ENCODE peak calls at places on chromosomes 3 and 15, in four cellular contexts. G is naive thymus-derived CD4-positive, alpha-beta T cell; M is uterus; U is mesenchymal stem cell. O is an unnamed sample. For H3K36me3, the result is how much of the 10 kb centered on the place peaks cover.

GRCh38 chr3:193605876-193606275 is 12.9 kb downstream of the OPA1 start:
- DNase-seq in G (peak), M (peak), U (peak), O (no peak)

GRCh38 chr15:45612790-45613415 is 21.9 kb upstream of the SQOR start:
- DNase-seq in G (no peak), M (no peak), U (peak), O (no peak)

GRCh38 chr3:2485027-2485375 is 386.3 kb downstream of the CNTN4 start:
- DNase-seq in G (no peak), M (no peak), U (no peak), O (no peak)

GRCh38 chr3:164752814-164753213 is 325.5 kb downstream of the SI start:
- DNase-seq in G (no peak), M (no peak), U (no peak), O (no peak)

GRCh38 chr15:85667491-85668424 is 127.0 kb downstream of the KLHL25 start:
- DNase-seq in G (peak), M (peak), U (peak), O (peak)

GRCh38 chr3:187473778-187474406 is 105.7 kb downstream of the RTP4 start:
- DNase-seq in G (no peak), M (no peak), U (no peak), O (no peak)

GRCh38 chr3:190024912-190025311 is 95.8 kb downstream of the P3H2 start:
- DNase-seq in G (no peak), M (no peak), U (peak), O (no peak)

GRCh38 chr15:61335998-61336648 is 107.0 kb upstream of the RORA start:
- DNase-seq in G (no peak), M (no peak), U (no peak), O (no peak)

GRCh38 chr3:61578667-61579367 is 17.4 kb downstream of the PTPRG start:
- DNase-seq in G (no peak), M (no peak), U (no peak), O (no peak)

GRCh38 chr3:132399054-132399929 is 18.0 kb upstream of the DNAJC13 start:
- DNase-seq in G (peak), M (no peak), U (peak), O (peak)

GRCh38 chr3:51681453-51681852 is 10.4 kb downstream of the TEX264 start:
- DNase-seq in G (peak), M (no peak), U (no peak), O (peak)

GRCh38 chr3:138450704-138451424 is 16.4 kb downstream of the ESYT3 start:
- DNase-seq in G (no peak), M (peak), U (no peak), O (no peak)

GRCh38 chr3:37150621-37151020 is 23.8 kb downstream of the LRRFIP2 start:
- DNase-seq in G (no peak), M (no peak), U (no peak), O (no peak)

GRCh38 chr15:90600954-90601353 is 71.2 kb downstream of the CRTC3 start:
- DNase-seq in G (no peak), M (no peak), U (no peak), O (no peak)

GRCh38 chr3:13818919-13819318 is 61.0 kb downstream of the WNT7A start:
- DNase-seq in G (no peak), M (no peak), U (no peak), O (no peak)

GRCh38 chr3:188918086-188918485 is 253.7 kb upstream of the TPRG1 start:
- DNase-seq in G (no peak), M (no peak), U (no peak), O (no peak)

GRCh38 chr15:60179786-60180391 is 175.8 kb downstream of the FOXB1 start:
- DNase-seq in G (peak), M (no peak), U (peak), O (peak)

GRCh38 chr3:184361532-184361931 is at the start of the genes CLCN2 and POLR2H:
- DNase-seq in G (peak), M (peak), U (peak), O (peak)

GRCh38 chr15:81098884-81099601 is 35.0 kb upstream of the CFAP161 start:
- DNase-seq in G (peak), M (peak), U (no peak), O (no peak)

GRCh38 chr3:129576514-129577345 is 29.7 kb downstream of the PLXND1 start:
- DNase-seq in G (peak), M (no peak), U (peak), O (peak)

GRCh38 chr15:58597943-58598828 is 151.3 kb downstream of the ADAM10 start:
- DNase-seq in G (no peak), M (no peak), U (no peak), O (no peak)

GRCh38 chr15:61426466-61426865 is 197.4 kb upstream of the RORA start:
- DNase-seq in G (no peak), M (no peak), U (no peak), O (no peak)

GRCh38 chr3:50390523-50391177 is 31.3 kb upstream of the TMEM115 start:
- DNase-seq in G (no peak), M (no peak), U (no peak), O (peak)

GRCh38 chr3:32733631-32734229 is 48.7 kb downstream of the CNOT10 start:
- DNase-seq in G (peak), M (no peak), U (peak), O (no peak)

GRCh38 chr3:126109860-126110235 is 25.9 kb upstream of the SLC41A3 start:
- DNase-seq in G (no peak), M (no peak), U (no peak), O (peak)

GRCh38 chr15:84953136-84953535 is 28.5 kb upstream of the PDE8A start:
- DNase-seq in G (no peak), M (no peak), U (peak), O (no peak)

GRCh38 chr3:172536993-172537419 is 13.8 kb upstream of the TNFSF10 start:
- DNase-seq in G (peak), M (no peak), U (no peak), O (no peak)

GRCh38 chr15:60340207-60340921 is 57.4 kb downstream of the ANXA2 start:
- DNase-seq in G (no peak), M (no peak), U (no peak), O (no peak)

DNA sequence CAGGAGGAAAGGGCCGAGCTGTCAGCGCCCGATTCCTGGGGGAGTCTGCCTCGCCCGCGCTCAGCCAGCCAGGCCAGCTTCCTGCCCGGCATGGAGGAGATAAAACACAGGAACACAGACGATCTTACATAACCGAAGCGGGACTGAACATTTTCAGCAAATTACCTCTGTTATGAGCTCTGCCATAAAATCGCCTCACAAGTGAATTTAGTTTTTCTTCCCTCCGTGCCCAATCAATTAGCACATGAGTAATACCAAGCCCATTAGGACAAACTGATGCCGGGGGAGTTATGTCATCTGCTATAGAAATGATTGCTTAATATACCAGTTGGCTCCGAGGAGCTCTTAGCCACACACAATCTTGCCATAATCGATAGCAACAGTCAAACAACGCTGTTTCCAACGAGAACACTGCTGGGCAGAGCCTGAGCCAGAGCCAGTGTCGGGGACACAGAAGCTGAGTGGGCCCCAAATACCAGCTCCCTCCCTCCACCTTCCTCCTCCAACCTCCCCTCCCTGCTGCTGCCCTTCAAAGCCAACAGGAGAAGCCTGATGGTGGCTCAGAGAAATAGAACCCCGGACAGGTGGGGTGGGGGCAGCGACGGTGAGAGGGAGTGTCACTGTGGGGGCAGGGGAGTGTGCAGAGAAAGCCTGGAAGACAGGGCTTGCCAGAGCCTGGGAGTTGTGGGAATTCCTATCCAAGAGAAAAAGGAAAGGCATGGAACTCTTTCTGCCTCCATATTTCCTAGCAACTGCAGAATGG is 279.4 kb upstream of the TLE3 start:
- DNase-seq in G (no peak), M (peak), U (peak), O (no peak)
- H3K4me3 ChIP-seq in G (no peak), M (no peak), U (no peak), O (no peak)

GRCh38 chr3:141553055-141553454 is 66.2 kb downstream of the RASA2 start:
- DNase-seq in G (peak), M (no peak), U (no peak), O (no peak)
- H3K36me3 ChIP-seq in G (under half), M (under half), U (half or more), O (under half)

GRCh38 chr15:63339836-63340235 is 41.8 kb downstream of the CA12 start:
- DNase-seq in G (no peak), M (no peak), U (no peak), O (no peak)
- H3K4me3 ChIP-seq in G (no peak), M (no peak), U (no peak), O (no peak)

GRCh38 chr3:9685216-9686049 is 18.2 kb upstream of the CPNE9 start:
- DNase-seq in G (no peak), M (no peak), U (no peak), O (no peak)

GRCh38 chr3:9686050-9686384 is 17.6 kb upstream of the CPNE9 start:
- DNase-seq in G (no peak), M (no peak), U (no peak), O (no peak)

GRCh38 chr3:9688961-9689360 is 14.7 kb upstream of the CPNE9 start:
- DNase-seq in G (no peak), M (no peak), U (no peak), O (no peak)

GRCh38 chr3:9686703-9687102 is 16.9 kb upstream of the CPNE9 start:
- DNase-seq in G (no peak), M (no peak), U (no peak), O (no peak)

GRCh38 chr3:9687514-9687913 is 16.1 kb upstream of the CPNE9 start:
- DNase-seq in G (no peak), M (no peak), U (no peak), O (no peak)
- H3K36me3 ChIP-seq in G (half or more), M (under half), U (half or more), O (under half)

GRCh38 chr3:148975696-148976095 is 15.6 kb upstream of the GYG1 start:
- DNase-seq in G (no peak), M (no peak), U (no peak), O (no peak)

GRCh38 chr3:148974726-148975125 is 16.6 kb upstream of the GYG1 start:
- DNase-seq in G (no peak), M (no peak), U (no peak), O (no peak)

GRCh38 chr3:148970311-148970710 is 21.0 kb upstream of the GYG1 start:
- DNase-seq in G (no peak), M (no peak), U (no peak), O (no peak)

GRCh38 chr3:148971819-148972218 is 19.5 kb upstream of the GYG1 start:
- DNase-seq in G (no peak), M (peak), U (no peak), O (no peak)

GRCh38 chr3:148975277-148975676 is 16.1 kb upstream of the GYG1 start:
- DNase-seq in G (no peak), M (no peak), U (no peak), O (no peak)
- H3K4me3 ChIP-seq in G (no peak), M (no peak), U (no peak), O (no peak)

DNA sequence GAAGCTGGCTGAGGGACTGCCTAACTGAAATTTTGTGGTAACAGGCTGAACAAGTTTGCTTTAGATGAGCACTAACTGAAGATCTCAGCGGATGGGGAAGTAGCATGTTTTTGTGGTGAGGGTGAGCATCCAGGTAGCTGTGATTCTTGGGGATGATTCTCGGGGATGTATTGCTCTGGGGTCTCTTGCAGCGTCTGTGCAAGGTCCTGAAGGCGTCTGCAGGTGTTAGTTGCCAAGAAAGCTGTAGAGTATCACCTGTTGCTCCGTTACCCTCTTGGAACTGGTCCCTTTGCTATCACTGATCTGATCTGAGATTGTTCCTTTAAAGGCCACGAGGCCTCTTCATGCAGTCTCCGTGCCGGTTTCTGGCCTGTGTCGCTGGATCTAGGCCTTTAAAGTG is 6.0 kb downstream of the TMED3 start:
- DNase-seq in G (no peak), M (no peak), U (no peak), O (no peak)
- H3K36me3 ChIP-seq in G (under half), M (under half), U (half or more), O (under half)

GRCh38 chr3:24249523-24249922 is 245.1 kb downstream of the THRB start:
- DNase-seq in G (no peak), M (no peak), U (no peak), O (no peak)

GRCh38 chr3:24244491-24244890 is 250.2 kb downstream of the THRB start:
- DNase-seq in G (no peak), M (no peak), U (no peak), O (no peak)

GRCh38 chr3:24242012-24242698 is 252.5 kb downstream of the THRB start:
- DNase-seq in G (no peak), M (no peak), U (peak), O (no peak)

GRCh38 chr3:24240306-24240705 is 254.3 kb downstream of the THRB start:
- DNase-seq in G (no peak), M (no peak), U (no peak), O (no peak)

DNA sequence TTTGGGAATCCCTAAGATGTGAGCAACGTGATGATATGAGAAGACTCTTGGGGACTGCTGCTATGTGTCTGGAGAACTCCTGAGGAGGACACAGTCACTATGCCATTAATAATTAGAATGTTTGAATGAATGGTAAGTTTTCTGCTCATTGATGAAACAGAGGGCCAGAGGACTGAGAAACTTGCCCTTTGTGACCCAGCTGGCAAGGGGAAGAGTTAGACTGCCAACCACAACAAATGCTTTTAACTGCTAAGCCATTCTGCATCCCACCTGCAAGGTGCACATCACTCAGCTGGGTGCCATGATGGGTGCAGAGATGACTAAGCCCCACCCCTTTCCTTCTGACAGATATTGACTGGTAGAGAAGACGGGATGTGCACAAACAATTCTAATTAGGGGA is 249.6 kb downstream of the THRB start:
- DNase-seq in G (no peak), M (no peak), U (no peak), O (no peak)
- H3K4me3 ChIP-seq in G (no peak), M (no peak), U (no peak), O (no peak)

DNA sequence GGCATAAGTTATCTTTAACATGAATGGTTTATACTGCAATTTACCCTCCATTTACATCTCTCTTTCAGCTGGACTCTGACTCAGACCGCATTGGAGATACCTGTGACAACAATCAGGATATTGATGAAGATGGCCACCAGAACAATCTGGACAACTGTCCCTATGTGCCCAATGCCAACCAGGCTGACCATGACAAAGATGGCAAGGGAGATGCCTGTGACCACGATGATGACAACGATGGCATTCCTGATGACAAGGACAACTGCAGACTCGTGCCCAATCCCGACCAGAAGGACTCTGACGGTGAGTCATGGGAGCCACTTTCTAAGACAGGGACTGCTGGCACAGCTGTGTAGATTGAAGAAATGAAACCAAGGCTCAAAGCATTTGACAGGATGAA is 11.6 kb downstream of the THBS1 start:
- DNase-seq in G (no peak), M (no peak), U (peak), O (no peak)
- H3K36me3 ChIP-seq in G (under half), M (under half), U (half or more), O (under half)

GRCh38 chr15:98565566-98565965 is 82.8 kb upstream of the IGF1R start:
- DNase-seq in G (no peak), M (no peak), U (no peak), O (no peak)
- H3K4me3 ChIP-seq in G (no peak), M (no peak), U (no peak), O (no peak)

DNA sequence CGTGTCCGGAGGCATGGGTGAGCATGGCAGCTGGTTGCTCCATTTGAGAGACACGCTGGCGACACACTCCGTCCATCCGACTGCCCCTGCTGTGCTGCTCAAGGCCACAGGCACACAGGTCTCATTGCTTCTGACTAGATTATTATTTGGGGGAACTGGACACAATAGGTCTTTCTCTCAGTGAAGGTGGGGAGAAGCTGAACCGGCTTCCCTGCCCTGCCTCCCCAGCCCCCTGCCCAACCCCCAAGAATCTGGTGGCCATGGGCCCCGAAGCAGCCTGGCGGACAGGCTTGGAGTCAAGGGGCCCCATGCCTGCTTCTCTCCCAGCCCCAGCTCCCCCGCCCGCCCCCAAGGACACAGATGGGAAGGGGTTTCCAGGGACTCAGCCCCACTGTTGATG is 49.5 kb downstream of the PGPEP1L start:
- DNase-seq in G (no peak), M (no peak), U (no peak), O (no peak)
- H3K36me3 ChIP-seq in G (under half), M (under half), U (half or more), O (under half)